ENCODE peak calls at places on chromosomes 5 and 9, in seven cellular contexts. U is mesothelial cell of epicardium, B is esophagus squamous epithelium, T is ovary, C is cardiac muscle cell, L is endothelial cell of umbilical vein, Y is cardiac fibroblast. Z is an unnamed sample.

GRCh38 chr5:174327317-174327864 is 281.9 kb downstream of the NSG2 start:
- DNase-seq in U (peak; percentile 81), T (no peak), L (no peak), Y (peak; percentile 86), C (peak; percentile 87), B (no peak), Z (peak; percentile 70)

GRCh38 chr9:121992571-121993212 is 100.4 kb downstream of the TTLL11 start:
- DNase-seq in L (peak; percentile 74), T (peak; percentile 66), B (no peak), C (peak; percentile 84), U (no peak), Y (peak; percentile 85), Z (peak; percentile 40)

GRCh38 chr5:142821733-142822487 is 51.7 kb downstream of the ARHGAP26 start:
- DNase-seq in Y (peak; percentile 78), T (no peak), U (no peak), L (peak; percentile 77), B (no peak), C (peak; percentile 81), Z (no peak)

GRCh38 chr5:51860532-51861018 is 477.3 kb downstream of the ISL1 start:
- DNase-seq in C (no peak), B (no peak), U (no peak), L (no peak), T (no peak), Y (no peak), Z (no peak)

GRCh38 chr5:31194892-31195291 is 1.4 kb downstream of the CDH6 start:
- DNase-seq in L (no peak), T (no peak), B (no peak), C (no peak), U (no peak), Y (no peak), Z (no peak)

GRCh38 chr5:133977858-133978257 is 9.4 kb upstream of the C5orf15 start:
- DNase-seq in B (no peak), C (peak; percentile 62), U (no peak), T (no peak), L (no peak), Y (peak; percentile 56), Z (no peak)

GRCh38 chr9:120909904-120910303 is 16.7 kb downstream of the TRAF1 start:
- DNase-seq in Y (no peak), B (no peak), T (no peak), L (peak; percentile 18), U (no peak), C (no peak), Z (no peak)

GRCh38 chr5:14309864-14310531 is 166.9 kb downstream of the TRIO start:
- DNase-seq in U (no peak), B (no peak), C (no peak), Y (no peak), T (no peak), L (no peak), Z (no peak)

GRCh38 chr5:141475625-141476131 is at the start of gene PCDHGC3:
- DNase-seq in C (peak; percentile 98), T (peak; percentile 94), U (peak; percentile 72), B (peak; percentile 36), L (peak; percentile 96), Y (peak; percentile 98), Z (peak; percentile 72)

GRCh38 chr9:137745541-137745991 is 126.8 kb downstream of the EHMT1 start:
- DNase-seq in T (peak; percentile 22), Y (no peak), C (no peak), B (no peak), L (no peak), U (no peak), Z (no peak)

GRCh38 chr5:103224118-103224893 is 34.3 kb upstream of the MACIR start:
- DNase-seq in T (peak; percentile 22), L (peak; percentile 78), B (no peak), U (no peak), C (peak; percentile 93), Y (peak; percentile 95), Z (peak; percentile 20)

GRCh38 chr9:12847591-12847990 is 72.8 kb downstream of the LURAP1L start:
- DNase-seq in L (no peak), B (no peak), U (no peak), T (no peak), Y (no peak), C (no peak), Z (no peak)

GRCh38 chr5:57445006-57445714 is 37.5 kb downstream of the ACTBL2 start:
- DNase-seq in L (no peak), T (no peak), B (no peak), C (no peak), Y (peak; percentile 31), U (no peak), Z (no peak)

GRCh38 chr9:88110026-88110425 is 28.2 kb downstream of the SPATA31C2 start:
- DNase-seq in C (no peak), T (no peak), B (no peak), U (no peak), Y (no peak), L (no peak), Z (no peak)

GRCh38 chr9:88108779-88109178 is 29.5 kb downstream of the SPATA31C2 start:
- DNase-seq in Y (no peak), T (no peak), C (no peak), L (no peak), B (no peak), U (no peak), Z (no peak)

DNA sequence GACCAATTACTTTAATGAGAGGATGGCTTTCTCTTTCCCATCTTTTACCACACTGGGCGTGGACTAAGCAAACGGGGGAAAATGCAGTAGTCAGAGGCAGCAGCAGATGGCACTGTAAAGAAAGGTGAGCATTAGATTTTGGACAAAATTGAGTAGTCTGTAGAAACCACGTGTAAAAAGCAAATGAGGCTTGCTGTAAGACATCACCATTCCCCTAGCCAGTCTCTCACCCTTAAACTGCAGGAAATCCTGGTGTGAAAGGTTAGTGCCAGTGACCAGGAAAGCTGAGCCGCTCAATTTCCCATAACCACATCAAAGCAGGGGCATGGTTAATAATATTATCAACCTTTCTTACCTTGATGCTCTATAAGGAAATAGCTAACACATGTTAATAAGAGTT is 31.8 kb downstream of the SPATA31C2 start:
- DNase-seq in B (no peak), L (no peak), C (peak; percentile 58), Y (peak; percentile 55), T (no peak), U (no peak), Z (no peak)
- TF ChIP-seq CTCF in B (peak; percentile 55), L (no peak), C (peak; percentile 60), Y (peak; percentile 38), T (no peak), U (no peak), Z (peak; percentile 65)

GRCh38 chr9:117555964-117556629 is 141.2 kb upstream of the ASTN2 start:
- DNase-seq in C (peak; percentile 22), Y (peak; percentile 11), T (no peak), B (no peak), U (no peak), L (peak; percentile 44), Z (peak; percentile 66)
- TF ChIP-seq CTCF in C (peak; percentile 42), Y (peak; percentile 64), T (no peak), B (peak; percentile 55), U (peak; percentile 30), L (peak; percentile 65), Z (peak; percentile 69)

GRCh38 chr5:146622391-146622790 is 106.4 kb upstream of the GPR151 start:
- DNase-seq in Y (no peak), B (no peak), T (no peak), U (no peak), C (no peak), L (no peak), Z (no peak)
- TF ChIP-seq CTCF in Y (no peak), B (peak; percentile 32), T (no peak), U (peak; percentile 58), C (peak; percentile 22), L (no peak), Z (peak; percentile 60)

GRCh38 chr5:1441166-1441865 is 3.9 kb downstream of the SLC6A3 start:
- DNase-seq in U (no peak), L (no peak), T (no peak), Y (no peak), C (no peak), B (no peak), Z (no peak)

GRCh38 chr5:1443145-1443543 is 2.1 kb downstream of the SLC6A3 start:
- DNase-seq in L (no peak), Y (no peak), B (no peak), U (no peak), C (no peak), T (no peak), Z (no peak)

GRCh38 chr5:1443991-1444360 is 1.3 kb downstream of the SLC6A3 start:
- DNase-seq in U (no peak), C (no peak), T (no peak), B (no peak), L (no peak), Y (no peak), Z (no peak)

GRCh38 chr5:1444361-1445189 is 665 bp downstream of the SLC6A3 start:
- DNase-seq in B (no peak), C (no peak), T (no peak), U (no peak), Y (no peak), L (no peak), Z (no peak)

GRCh38 chr5:1442222-1443144 is 2.8 kb downstream of the SLC6A3 start:
- DNase-seq in B (no peak), Y (no peak), U (no peak), L (no peak), C (no peak), T (no peak), Z (no peak)
- TF ChIP-seq CTCF in B (no peak), Y (no peak), U (no peak), L (no peak), C (no peak), T (no peak), Z (no peak)

GRCh38 chr5:97046270-97046982 is 96.0 kb downstream of the LIX1 start:
- DNase-seq in U (no peak), L (no peak), T (no peak), Y (peak; percentile 15), B (no peak), C (peak; percentile 38), Z (no peak)
- TF ChIP-seq CTCF in U (no peak), L (no peak), T (no peak), Y (no peak), B (no peak), C (no peak), Z (no peak)

DNA sequence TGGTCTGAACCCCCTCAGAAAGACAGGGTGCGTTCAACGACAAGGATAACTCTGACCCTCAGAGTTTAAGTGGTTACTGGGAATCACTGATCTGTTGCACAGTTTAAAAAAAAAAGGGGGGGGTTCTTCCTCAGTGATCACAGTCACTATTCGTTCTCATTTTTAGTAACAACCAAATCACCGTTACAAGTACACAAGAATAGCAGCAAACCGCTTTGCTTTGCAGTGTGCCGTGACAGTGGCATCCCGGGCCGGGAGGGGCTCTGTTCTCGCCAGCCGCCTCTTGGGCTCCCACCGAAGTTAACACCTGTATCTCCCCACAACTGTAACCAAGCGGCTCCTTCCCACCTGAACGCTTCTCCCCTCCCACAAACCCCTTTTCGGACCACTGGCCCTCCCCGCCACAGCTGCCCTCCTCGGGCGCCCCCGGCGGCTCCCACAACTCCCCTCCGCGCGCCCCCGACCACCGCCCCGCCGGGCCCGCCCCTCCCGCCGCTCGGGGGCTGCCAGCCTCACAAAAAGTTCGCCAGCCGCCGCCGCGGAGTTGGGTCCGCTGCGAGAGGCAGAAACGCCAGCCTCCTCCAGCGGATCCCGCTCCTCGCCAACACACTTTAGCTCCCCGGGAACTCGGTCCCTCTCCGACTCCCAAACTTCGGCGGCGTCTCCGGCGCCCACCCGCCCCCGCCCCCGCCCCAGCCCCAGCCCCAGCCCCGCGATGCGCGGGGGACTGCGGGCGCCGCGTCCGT is 1.2 kb downstream of the SSBP2 start:
- DNase-seq in B (peak; percentile 6), Y (no peak), U (peak; percentile 30), C (peak; percentile 29), T (peak; percentile 71), L (peak; percentile 14), Z (peak; percentile 43)
- TF ChIP-seq CTCF in B (no peak), Y (no peak), U (no peak), C (no peak), T (no peak), L (no peak), Z (peak; percentile 23)

Z was measured in neural crest cell.